ENCODE peak calls at places on chromosomes 3 and 15, in seven cellular contexts. One of them, this sample, is unnamed.

GRCh38 chr3:20405731-20406130 is 219.7 kb upstream of the SGO1 start:
- DNase-seq in esophagus squamous epithelium: no peak
- DNase-seq in GM13977: no peak
- DNase-seq in body of pancreas: no peak
- DNase-seq in NCI-H2029: no peak
- DNase-seq in NCI-H510A: no peak
- DNase-seq in neural crest cell: no peak
- DNase-seq in this sample: no peak

GRCh38 chr3:111200027-111200426 is 128.4 kb downstream of the NECTIN3 start:
- DNase-seq in esophagus squamous epithelium: no peak
- DNase-seq in GM13977: no peak
- DNase-seq in body of pancreas: no peak
- DNase-seq in NCI-H2029: no peak
- DNase-seq in NCI-H510A: no peak
- DNase-seq in neural crest cell: no peak
- DNase-seq in this sample: no peak

GRCh38 chr3:181326637-181327223 is 337.2 kb upstream of the DNAJC19 start:
- DNase-seq in esophagus squamous epithelium: no peak
- DNase-seq in GM13977: peak; percentile 28
- DNase-seq in body of pancreas: no peak
- DNase-seq in NCI-H2029: peak; percentile 19
- DNase-seq in NCI-H510A: no peak
- DNase-seq in neural crest cell: no peak
- DNase-seq in this sample: no peak

GRCh38 chr15:51861557-51862350 is 32.3 kb downstream of the TMOD3 start:
- DNase-seq in esophagus squamous epithelium: no peak
- DNase-seq in GM13977: no peak
- DNase-seq in body of pancreas: no peak
- DNase-seq in NCI-H2029: no peak
- DNase-seq in NCI-H510A: no peak
- DNase-seq in neural crest cell: no peak
- DNase-seq in this sample: no peak

GRCh38 chr15:88645171-88646087 is 6.6 kb downstream of the ISG20 start:
- DNase-seq in esophagus squamous epithelium: no peak
- DNase-seq in GM13977: no peak
- DNase-seq in body of pancreas: peak; percentile 8
- DNase-seq in NCI-H2029: no peak
- DNase-seq in NCI-H510A: no peak
- DNase-seq in neural crest cell: no peak
- DNase-seq in this sample: no peak

GRCh38 chr3:69865920-69866679 is 126.8 kb downstream of the MITF start:
- DNase-seq in esophagus squamous epithelium: no peak
- DNase-seq in GM13977: no peak
- DNase-seq in body of pancreas: peak; percentile 81
- DNase-seq in NCI-H2029: no peak
- DNase-seq in NCI-H510A: no peak
- DNase-seq in neural crest cell: no peak
- DNase-seq in this sample: no peak

GRCh38 chr15:52419494-52419893 is 109.2 kb downstream of the MYO5A start:
- DNase-seq in esophagus squamous epithelium: no peak
- DNase-seq in GM13977: no peak
- DNase-seq in body of pancreas: no peak
- DNase-seq in NCI-H2029: no peak
- DNase-seq in NCI-H510A: no peak
- DNase-seq in neural crest cell: no peak
- DNase-seq in this sample: no peak

GRCh38 chr15:87850916-87851315 is 405.6 kb downstream of the NTRK3 start:
- DNase-seq in esophagus squamous epithelium: no peak
- DNase-seq in GM13977: no peak
- DNase-seq in body of pancreas: no peak
- DNase-seq in NCI-H2029: no peak
- DNase-seq in NCI-H510A: no peak
- DNase-seq in neural crest cell: no peak
- DNase-seq in this sample: no peak

GRCh38 chr3:13827699-13828098 is 52.2 kb downstream of the WNT7A start:
- DNase-seq in esophagus squamous epithelium: no peak
- DNase-seq in GM13977: no peak
- DNase-seq in body of pancreas: no peak
- DNase-seq in NCI-H2029: no peak
- DNase-seq in NCI-H510A: no peak
- DNase-seq in neural crest cell: no peak
- DNase-seq in this sample: no peak

GRCh38 chr3:127525373-127525772 is 65.2 kb downstream of the TPRA1 start:
- DNase-seq in esophagus squamous epithelium: no peak
- DNase-seq in GM13977: no peak
- DNase-seq in body of pancreas: no peak
- DNase-seq in NCI-H2029: peak; percentile 44
- DNase-seq in NCI-H510A: no peak
- DNase-seq in neural crest cell: no peak
- DNase-seq in this sample: no peak

GRCh38 chr3:69200384-69201068 is 78.1 kb upstream of the LMOD3 start:
- DNase-seq in esophagus squamous epithelium: no peak
- DNase-seq in GM13977: no peak
- DNase-seq in body of pancreas: peak; percentile 46
- DNase-seq in NCI-H2029: peak; percentile 64
- DNase-seq in NCI-H510A: peak; percentile 34
- DNase-seq in neural crest cell: no peak
- DNase-seq in this sample: no peak

GRCh38 chr15:27535445-27536129 is 563.5 kb downstream of the OCA2 start:
- DNase-seq in esophagus squamous epithelium: no peak
- DNase-seq in GM13977: no peak
- DNase-seq in body of pancreas: no peak
- DNase-seq in NCI-H2029: no peak
- DNase-seq in NCI-H510A: no peak
- DNase-seq in neural crest cell: no peak
- DNase-seq in this sample: no peak

GRCh38 chr15:80978685-80979084 is 10.9 kb downstream of the MESD start:
- DNase-seq in esophagus squamous epithelium: no peak
- DNase-seq in GM13977: no peak
- DNase-seq in body of pancreas: no peak
- DNase-seq in NCI-H2029: no peak
- DNase-seq in NCI-H510A: no peak
- DNase-seq in neural crest cell: no peak
- DNase-seq in this sample: no peak

GRCh38 chr3:44509985-44510360 is 32.5 kb upstream of the ZNF445 start:
- DNase-seq in esophagus squamous epithelium: no peak
- DNase-seq in GM13977: peak; percentile 47
- DNase-seq in body of pancreas: peak; percentile 19
- DNase-seq in NCI-H2029: peak; percentile 42
- DNase-seq in NCI-H510A: no peak
- DNase-seq in neural crest cell: no peak
- DNase-seq in this sample: no peak

GRCh38 chr3:42020681-42021307 is 58.9 kb upstream of the ULK4 start:
- DNase-seq in esophagus squamous epithelium: no peak
- DNase-seq in GM13977: no peak
- DNase-seq in body of pancreas: no peak
- DNase-seq in NCI-H2029: no peak
- DNase-seq in NCI-H510A: no peak
- DNase-seq in neural crest cell: no peak
- DNase-seq in this sample: no peak

GRCh38 chr3:25453521-25454410 is 25.7 kb downstream of the RARB start:
- DNase-seq in esophagus squamous epithelium: no peak
- DNase-seq in GM13977: no peak
- DNase-seq in body of pancreas: no peak
- DNase-seq in NCI-H2029: no peak
- DNase-seq in NCI-H510A: no peak
- DNase-seq in neural crest cell: no peak
- DNase-seq in this sample: no peak

GRCh38 chr3:151843275-151843674 is 29.4 kb downstream of the AADAC start:
- DNase-seq in esophagus squamous epithelium: no peak
- DNase-seq in GM13977: no peak
- DNase-seq in body of pancreas: no peak
- DNase-seq in NCI-H2029: no peak
- DNase-seq in NCI-H510A: no peak
- DNase-seq in neural crest cell: no peak
- DNase-seq in this sample: no peak

GRCh38 chr3:63386568-63386967 is 108.5 kb downstream of the SYNPR start:
- DNase-seq in esophagus squamous epithelium: no peak
- DNase-seq in GM13977: no peak
- DNase-seq in body of pancreas: no peak
- DNase-seq in NCI-H2029: no peak
- DNase-seq in NCI-H510A: no peak
- DNase-seq in neural crest cell: no peak
- DNase-seq in this sample: no peak

GRCh38 chr3:13879946-13880810 is at the start of gene WNT7A:
- DNase-seq in esophagus squamous epithelium: no peak
- DNase-seq in GM13977: peak; percentile 75
- DNase-seq in body of pancreas: peak; percentile 18
- DNase-seq in NCI-H2029: peak; percentile 25
- DNase-seq in NCI-H510A: no peak
- DNase-seq in neural crest cell: peak; percentile 70
- DNase-seq in this sample: no peak

GRCh38 chr3:105793040-105793439 is 75.8 kb downstream of the CBLB start:
- DNase-seq in esophagus squamous epithelium: no peak
- DNase-seq in GM13977: no peak
- DNase-seq in body of pancreas: no peak
- DNase-seq in NCI-H2029: no peak
- DNase-seq in NCI-H510A: no peak
- DNase-seq in neural crest cell: no peak
- DNase-seq in this sample: no peak

This sample was measured in cerebellar nuclear complex.